ENCODE peak calls at places on chromosomes 13 and 19, in eight cellular contexts. Y is transverse colon; E is iPS DF 6.9; U is fibroblast of lung; K is HCT116; V is CD4-positive, alpha-beta memory T cell; R is PC-9; G is left ventricle myocardium inferior. N is an unnamed sample.

GRCh38 chr19:47228168-47228936 is 2.6 kb downstream of the BBC3 start:
- DNase-seq in R (peak; percentile 52), V (peak; percentile 48), E (no peak), Y (peak; percentile 74), K (no peak), U (no peak), G (peak; percentile 52), N (no peak)

GRCh38 chr19:10116085-10116865 is 3.4 kb downstream of the EIF3G start:
- DNase-seq in K (no peak), Y (no peak), V (no peak), R (no peak), E (no peak), G (no peak), U (no peak), N (no peak)

GRCh38 chr19:20388826-20389225 is 176.8 kb downstream of the ZNF737 start:
- DNase-seq in E (no peak), K (no peak), G (no peak), R (no peak), Y (no peak), V (no peak), U (no peak), N (no peak)

GRCh38 chr19:49196527-49197240 is 39.1 kb downstream of the TRPM4 start:
- DNase-seq in R (no peak), V (no peak), G (peak; percentile 59), Y (peak; percentile 59), K (no peak), U (peak; percentile 14), E (no peak), N (no peak)

GRCh38 chr19:46147791-46148288 is at the start of gene IGFL2:
- DNase-seq in U (peak; percentile 73), Y (no peak), G (no peak), K (peak; percentile 15), V (no peak), E (no peak), R (no peak), N (peak; percentile 22)

GRCh38 chr13:50323440-50324070 is 308.3 kb downstream of the KCNRG start:
- DNase-seq in V (no peak), G (no peak), U (peak; percentile 97), K (peak; percentile 12), R (no peak), Y (no peak), E (no peak), N (peak; percentile 37)

GRCh38 chr19:35757231-35757748 is 461 bp upstream of the HSPB6 start:
- DNase-seq in E (no peak), V (no peak), R (no peak), Y (peak; percentile 74), G (peak; percentile 87), K (no peak), U (peak; percentile 96), N (no peak)

GRCh38 chr13:99383511-99383921 is 76.3 kb upstream of the GPR183 start:
- DNase-seq in G (no peak), V (no peak), Y (no peak), R (no peak), E (no peak), K (no peak), U (no peak), N (no peak)

GRCh38 chr19:29532097-29532496 is 6.3 kb downstream of the VSTM2B start:
- DNase-seq in R (no peak), G (no peak), E (no peak), Y (no peak), V (no peak), K (no peak), U (no peak), N (no peak)

GRCh38 chr19:49987159-49987698 is 26.3 kb upstream of the SIGLEC11 start:
- DNase-seq in R (peak; percentile 90), K (peak; percentile 88), Y (peak; percentile 86), E (peak; percentile 94), U (peak; percentile 92), V (peak; percentile 81), G (peak; percentile 83), N (peak; percentile 72)

GRCh38 chr13:64051278-64051677 is 2635.6 kb upstream of the PCDH20 start:
- DNase-seq in Y (no peak), R (no peak), G (no peak), E (no peak), U (no peak), V (no peak), K (no peak), N (no peak)

GRCh38 chr19:19597809-19598306 is 20.6 kb downstream of the PBX4 start:
- DNase-seq in G (no peak), V (peak; percentile 85), K (no peak), R (no peak), Y (no peak), U (no peak), E (no peak), N (no peak)

DNA sequence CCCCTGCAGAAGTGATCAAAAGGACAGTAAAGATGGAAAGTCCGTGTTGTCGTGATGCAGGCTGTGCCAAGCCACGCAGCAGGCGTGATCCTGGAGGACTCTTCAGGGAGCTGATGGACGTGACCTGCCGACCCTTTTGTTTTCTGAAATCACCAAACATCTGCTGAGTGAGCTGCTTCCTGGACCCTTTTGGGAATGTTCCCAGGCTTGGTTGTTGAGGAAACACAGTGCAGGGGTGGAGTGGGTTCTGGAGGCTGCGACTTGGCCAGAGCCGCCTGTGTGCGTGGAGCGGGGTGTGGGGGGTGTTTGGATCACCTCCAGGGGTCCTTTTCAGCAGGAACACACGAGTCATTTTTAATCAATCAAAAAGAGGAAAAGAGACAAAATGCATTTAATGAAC is 15.4 kb upstream of the CPAMD8 start:
- DNase-seq in Y (peak; percentile 24), E (no peak), G (peak; percentile 53), K (no peak), V (no peak), R (no peak), U (peak; percentile 12), N (no peak)
- H3K27ac ChIP-seq in Y (peak overlapping the region; percentile 73), E (no peak overlapping the region), G (peak overlapping the region; percentile 85), K (no peak overlapping the region), V (no peak overlapping the region), R (no peak overlapping the region), U (no peak overlapping the region), N (no peak overlapping the region)

GRCh38 chr13:40261947-40262346 is 404.5 kb downstream of the FOXO1 start:
- DNase-seq in G (no peak), U (no peak), R (no peak), Y (no peak), K (no peak), V (no peak), E (no peak), N (no peak)

GRCh38 chr13:40254394-40254793 is 412.0 kb downstream of the FOXO1 start:
- DNase-seq in R (peak; percentile 64), G (no peak), K (no peak), E (no peak), Y (no peak), V (no peak), U (peak; percentile 44), N (no peak)

GRCh38 chr13:40261361-40261760 is 405.1 kb downstream of the FOXO1 start:
- DNase-seq in E (no peak), R (no peak), G (no peak), V (no peak), K (no peak), U (no peak), Y (no peak), N (no peak)

GRCh38 chr13:40255551-40255950 is 410.9 kb downstream of the FOXO1 start:
- DNase-seq in E (no peak), U (no peak), R (no peak), V (no peak), G (no peak), K (no peak), Y (no peak), N (no peak)

GRCh38 chr13:40259899-40260298 is 406.5 kb downstream of the FOXO1 start:
- DNase-seq in V (no peak), G (no peak), Y (no peak), U (peak; percentile 75), E (no peak), K (no peak), R (no peak), N (no peak)
- H3K27ac ChIP-seq in V (no peak overlapping the region), G (peak overlapping the region; percentile 72), Y (no peak overlapping the region), U (no peak overlapping the region), E (no peak overlapping the region), K (no peak overlapping the region), R (no peak overlapping the region), N (no peak overlapping the region)

GRCh38 chr19:58095328-58095727 is 2.7 kb downstream of the ZSCAN18 start:
- DNase-seq in K (no peak), R (no peak), G (no peak), E (no peak), V (no peak), U (no peak), Y (no peak), N (no peak)
- H3K27ac ChIP-seq in K (no peak overlapping the region), R (no peak overlapping the region), G (no peak overlapping the region), E (no peak overlapping the region), V (no peak overlapping the region), U (no peak overlapping the region), Y (no peak overlapping the region), N (no peak overlapping the region)

GRCh38 chr19:53467503-53468262 is at the start of gene ZNF813:
- DNase-seq in G (peak; percentile 97), E (peak; percentile 77), V (peak; percentile 88), R (peak; percentile 65), Y (peak; percentile 98), U (peak; percentile 76), K (no peak), N (peak; percentile 20)
- H3K27ac ChIP-seq in G (peak within 1 kb of the TSS; percentile 79), E (no peak within 1 kb of the TSS), V (peak within 1 kb of the TSS; percentile 51), R (no peak within 1 kb of the TSS), Y (peak within 1 kb of the TSS; percentile 90), U (peak within 1 kb of the TSS; percentile 67), K (no peak within 1 kb of the TSS), N (peak within 1 kb of the TSS; percentile 24)

GRCh38 chr19:34501339-34502320 is 20.1 kb downstream of the WTIP start:
- DNase-seq in R (peak; percentile 74), V (peak; percentile 81), K (peak; percentile 69), Y (peak; percentile 94), U (peak; percentile 83), G (peak; percentile 93), E (peak; percentile 83), N (peak; percentile 56)

GRCh38 chr19:34503546-34504272 is 22.2 kb downstream of the WTIP start:
- DNase-seq in Y (no peak), K (no peak), G (peak; percentile 13), V (no peak), R (no peak), U (no peak), E (no peak), N (no peak)

GRCh38 chr19:34499155-34499834 is 17.7 kb downstream of the WTIP start:
- DNase-seq in G (no peak), V (no peak), E (no peak), K (no peak), R (no peak), U (no peak), Y (no peak), N (no peak)

GRCh38 chr19:34502582-34503545 is 21.3 kb downstream of the WTIP start:
- DNase-seq in K (no peak), G (peak; percentile 9), R (no peak), E (no peak), Y (no peak), U (no peak), V (no peak), N (no peak)

DNA sequence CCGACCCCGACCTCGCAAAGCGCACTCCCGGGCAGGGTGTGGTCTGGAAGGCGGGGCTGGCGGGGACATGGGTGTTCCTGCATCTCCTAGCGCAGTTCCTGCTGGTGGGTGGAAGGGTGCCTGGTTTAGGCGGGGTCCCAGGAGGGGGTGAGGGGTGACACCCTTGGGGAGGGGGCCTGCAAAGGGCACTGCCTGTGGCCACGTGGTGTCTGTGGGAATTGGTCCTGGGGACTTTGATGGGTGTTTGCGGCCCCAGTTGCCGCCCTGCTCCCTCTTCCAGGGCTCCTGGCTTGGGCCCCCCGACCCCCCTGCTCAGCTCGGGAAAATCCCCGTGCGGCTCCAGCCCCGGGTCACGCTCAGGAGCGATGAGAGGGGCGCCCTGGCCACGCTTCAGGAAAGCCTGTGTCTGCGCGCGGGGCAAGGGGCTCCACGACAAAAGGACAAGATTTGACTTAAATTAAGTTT is 19.1 kb downstream of the WTIP start:
- DNase-seq in K (no peak), V (no peak), R (no peak), G (peak; percentile 18), U (no peak), E (no peak), Y (no peak), N (no peak)
- H3K27ac ChIP-seq in K (no peak overlapping the region), V (no peak overlapping the region), R (no peak overlapping the region), G (peak overlapping the region; percentile 60), U (no peak overlapping the region), E (no peak overlapping the region), Y (no peak overlapping the region), N (no peak overlapping the region)

N was measured in epithelial cell of prostate.